ENCODE peak calls at places on chromosomes 12 and 14, in seven cellular contexts. C is lung, T is AG10803, I is heart left ventricle, U is thoracic aorta, E is HFF-Myc, L is astrocyte. B is an unnamed sample.

GRCh38 chr12:107515446-107515958 is 170.1 kb upstream of the PWP1 start:
- DNase-seq in I (peak), U (peak), T (peak), C (peak), L (peak), E (peak), B (peak)

GRCh38 chr12:132597333-132598283 is 12.8 kb downstream of the LRCOL1 start:
- DNase-seq in L (peak), C (no peak), E (no peak), U (no peak), T (peak), I (no peak), B (peak)

GRCh38 chr12:52847335-52848102 is 1.3 kb downstream of the KRT78 start:
- DNase-seq in E (no peak), T (no peak), L (peak), I (no peak), C (no peak), U (no peak), B (no peak)

GRCh38 chr12:117521327-117521726 is 159.9 kb upstream of the NOS1 start:
- DNase-seq in C (no peak), U (no peak), T (peak), E (no peak), L (no peak), I (no peak), B (no peak)

GRCh38 chr12:92784795-92785562 is 82.2 kb downstream of the PLEKHG7 start:
- DNase-seq in T (peak), E (peak), I (peak), C (no peak), U (no peak), L (peak), B (peak)

GRCh38 chr12:85279449-85280137 is 427 bp upstream of the ALX1 start:
- DNase-seq in C (no peak), T (no peak), L (no peak), I (no peak), U (no peak), E (no peak), B (no peak)

GRCh38 chr12:20366776-20367409 is 1.4 kb upstream of the PDE3A start:
- DNase-seq in U (no peak), L (no peak), C (no peak), T (no peak), E (no peak), I (no peak), B (no peak)

GRCh38 chr12:76020731-76021672 is 10.6 kb downstream of the PHLDA1 start:
- DNase-seq in I (no peak), C (no peak), L (peak), T (peak), E (peak), U (no peak), B (peak)

GRCh38 chr14:77189479-77189878 is 7.9 kb downstream of the TMEM63C start:
- DNase-seq in E (no peak), U (no peak), C (no peak), T (no peak), L (no peak), I (no peak), B (no peak)

GRCh38 chr12:78183854-78184253 is 353.2 kb downstream of the NAV3 start:
- DNase-seq in U (no peak), L (no peak), C (no peak), I (no peak), T (no peak), E (no peak), B (no peak)

GRCh38 chr12:6345319-6346071 is 3.6 kb upstream of the TNFRSF1A start:
- DNase-seq in I (no peak), L (peak), C (no peak), E (no peak), U (peak), T (peak), B (peak)

GRCh38 chr12:93016752-93017350 is 87.8 kb upstream of the EEA1 start:
- DNase-seq in T (no peak), I (no peak), L (no peak), C (no peak), E (no peak), U (no peak), B (no peak)

GRCh38 chr14:101457177-101457935 is 103.9 kb upstream of the DIO3 start:
- DNase-seq in I (no peak), E (no peak), L (no peak), T (no peak), C (no peak), U (no peak), B (no peak)

GRCh38 chr14:24826390-24826789 is 192.4 kb upstream of the GZMB start:
- DNase-seq in L (no peak), I (no peak), T (no peak), C (no peak), U (no peak), E (no peak), B (no peak)

GRCh38 chr12:69105101-69105613 is 134.2 kb upstream of the CPSF6 start:
- DNase-seq in E (no peak), C (no peak), U (no peak), I (no peak), L (no peak), T (no peak), B (no peak)

GRCh38 chr12:40054554-40055226 is 51.2 kb downstream of the SLC2A13 start:
- DNase-seq in U (no peak), T (peak), E (no peak), L (peak), C (no peak), I (no peak), B (peak)

GRCh38 chr12:2958432-2959193 is 584 bp upstream of the TEAD4 start:
- DNase-seq in L (peak), T (peak), I (peak), U (no peak), C (peak), E (peak), B (peak)

GRCh38 chr14:38210587-38211257 is 3.0 kb downstream of the SSTR1 start:
- DNase-seq in I (peak), C (no peak), L (peak), T (peak), E (no peak), U (no peak), B (peak)

GRCh38 chr12:681857-682256 is 18.6 kb upstream of the NINJ2 start:
- DNase-seq in I (no peak), C (no peak), L (no peak), U (no peak), E (no peak), T (no peak), B (no peak)

GRCh38 chr12:101675555-101675954 is 21.9 kb upstream of the CHPT1 start:
- DNase-seq in E (no peak), I (no peak), C (no peak), U (no peak), L (no peak), T (no peak), B (no peak)

GRCh38 chr14:64953661-64954060 is 11.1 kb upstream of the GPX2 start:
- DNase-seq in T (no peak), E (no peak), I (no peak), C (no peak), L (no peak), U (no peak), B (no peak)

GRCh38 chr12:52037248-52037861 is 13.9 kb upstream of the NR4A1 start:
- DNase-seq in I (peak), T (peak), U (no peak), L (peak), E (no peak), C (no peak), B (no peak)

GRCh38 chr12:6872073-6873048 is 742 bp downstream of the SPSB2 start:
- DNase-seq in U (peak), I (peak), C (peak), E (no peak), T (peak), L (no peak), B (peak)

GRCh38 chr12:132834181-132834711 is 5.6 kb upstream of the GOLGA3 start:
- DNase-seq in T (no peak), I (no peak), E (no peak), U (no peak), L (no peak), C (no peak), B (no peak)

GRCh38 chr14:94203473-94204210 is 29.5 kb downstream of the PPP4R4 start:
- DNase-seq in C (no peak), I (no peak), L (peak), E (no peak), U (no peak), T (no peak), B (no peak)

GRCh38 chr14:54922598-54922997 is 20.0 kb upstream of the GCH1 start:
- DNase-seq in I (no peak), U (no peak), C (no peak), L (no peak), E (no peak), T (no peak), B (no peak)

GRCh38 chr14:85528882-85529585 is 910 bp upstream of the FLRT2 start:
- DNase-seq in I (no peak), C (no peak), E (no peak), L (peak), U (no peak), T (peak), B (peak)

GRCh38 chr14:76514599-76514998 is 138.7 kb downstream of the ESRRB start:
- DNase-seq in T (no peak), E (no peak), I (no peak), L (no peak), C (no peak), U (no peak), B (peak)

GRCh38 chr14:102493585-102493984 is 16.0 kb downstream of the ANKRD9 start:
- DNase-seq in I (no peak), C (no peak), T (no peak), L (no peak), U (no peak), E (no peak), B (no peak)

GRCh38 chr14:51554339-51554920 is 97.3 kb upstream of the FRMD6 start:
- DNase-seq in E (no peak), L (peak), U (no peak), I (no peak), T (peak), C (no peak), B (peak)

GRCh38 chr12:120971299-120972180 is 6.8 kb upstream of the HNF1A start:
- DNase-seq in U (no peak), C (no peak), L (peak), T (peak), E (peak), I (peak), B (peak)

GRCh38 chr12:93174048-93174447 is 203.7 kb upstream of the NUDT4 start:
- DNase-seq in U (no peak), C (no peak), T (peak), E (no peak), I (peak), L (peak), B (peak)

GRCh38 chr12:3293446-3294161 is 197.4 kb upstream of the PRMT8 start:
- DNase-seq in T (peak), I (no peak), C (no peak), L (peak), U (no peak), E (no peak), B (peak)

GRCh38 chr12:107057071-107057834 is 36.1 kb downstream of the CRY1 start:
- DNase-seq in T (peak), U (no peak), E (no peak), C (no peak), L (peak), I (no peak), B (peak)

DNA sequence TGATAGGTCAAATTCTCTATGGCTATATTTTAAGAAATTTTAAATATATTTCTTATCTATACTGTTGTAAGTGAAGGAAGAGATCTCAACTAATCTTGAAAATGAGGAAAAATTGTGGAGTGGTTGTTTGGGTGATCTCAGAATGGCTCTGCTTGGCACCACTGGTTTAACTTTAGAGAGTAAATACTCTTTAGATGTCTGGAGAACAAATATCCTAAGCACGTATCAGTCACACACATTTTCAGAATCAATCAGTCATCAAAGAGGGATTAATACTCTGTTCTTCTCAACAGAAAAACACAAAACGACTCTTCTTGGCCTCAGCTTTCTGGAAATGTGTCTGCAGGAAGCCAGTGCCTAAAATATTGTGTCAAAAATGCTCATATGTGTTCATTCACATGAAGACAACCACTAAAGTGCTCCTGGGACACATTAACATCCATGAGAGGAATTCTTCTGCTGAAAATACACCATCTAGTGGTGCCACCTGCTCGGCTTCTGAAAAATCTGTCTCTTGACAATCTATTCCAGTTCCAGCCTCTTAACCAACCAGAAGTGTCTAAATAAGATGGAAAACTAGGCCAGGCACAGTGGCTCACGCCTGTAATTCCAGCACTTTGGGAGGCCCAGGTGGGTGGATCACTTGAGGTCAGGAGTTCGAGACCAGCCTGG is 81.1 kb upstream of the CCDC198 start:
- DNase-seq in L (no peak), E (no peak), T (no peak), I (no peak), U (no peak), C (no peak), B (no peak)
- TF ChIP-seq CTCF in L (no peak), E (no peak), T (no peak), I (no peak), U (no peak), C (no peak), B (no peak)

GRCh38 chr12:71551529-71551928 is 111.9 kb downstream of the LGR5 start:
- DNase-seq in C (no peak), I (no peak), T (peak), L (peak), E (no peak), U (no peak), B (peak)
- TF ChIP-seq CTCF in C (no peak), I (no peak), T (peak), L (peak), E (peak), U (peak), B (peak)

DNA sequence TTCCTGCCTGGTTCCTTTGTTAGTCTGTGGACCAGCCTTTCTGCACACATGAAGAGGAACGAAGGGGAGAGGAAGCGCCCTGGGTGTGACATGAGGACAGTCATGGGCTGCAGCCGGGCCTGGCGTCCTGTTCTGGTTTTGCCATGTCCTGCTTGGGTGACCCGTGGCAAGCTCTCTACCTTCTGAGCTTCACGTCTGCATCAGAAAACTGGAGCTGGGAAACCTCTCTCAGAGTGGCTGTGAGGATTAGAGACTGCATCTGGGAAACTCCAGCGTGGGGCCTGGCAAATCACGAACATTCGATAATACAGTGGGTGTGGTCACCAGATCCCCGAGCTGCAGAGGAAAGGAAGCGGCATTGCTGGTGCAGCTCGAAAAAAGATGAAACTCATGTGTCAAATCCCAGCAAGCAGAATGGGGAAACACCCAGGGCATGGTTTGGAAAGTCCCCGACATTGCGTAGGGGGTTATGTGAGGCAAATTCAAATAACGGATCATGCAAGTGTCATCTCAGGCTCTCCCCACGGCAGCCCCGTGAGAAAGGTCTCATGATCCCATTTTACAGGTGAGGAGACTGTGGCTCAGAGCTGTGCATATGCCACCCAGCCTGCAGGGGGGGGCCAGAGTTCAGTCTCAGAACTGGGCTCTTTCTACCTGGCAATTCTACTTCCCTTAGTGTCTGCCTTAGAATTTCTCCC is 98.2 kb upstream of the VRK1 start:
- DNase-seq in C (no peak), L (no peak), E (no peak), T (no peak), U (no peak), I (no peak), B (no peak)
- TF ChIP-seq CTCF in C (no peak), L (no peak), E (peak), T (no peak), U (no peak), I (no peak), B (no peak)

GRCh38 chr14:81625343-81625742 is 91.7 kb upstream of the SEL1L start:
- DNase-seq in T (peak), C (no peak), U (no peak), E (no peak), L (no peak), I (no peak), B (peak)
- TF ChIP-seq CTCF in T (peak), C (no peak), U (peak), E (no peak), L (peak), I (peak), B (peak)

GRCh38 chr12:49963976-49964815 is 2.5 kb downstream of the AQP5 start:
- DNase-seq in T (no peak), I (no peak), U (no peak), E (no peak), L (no peak), C (no peak), B (no peak)
- TF ChIP-seq CTCF in T (no peak), I (no peak), U (no peak), E (no peak), L (no peak), C (no peak), B (no peak)

GRCh38 chr12:125193798-125194562 is 128.7 kb downstream of the AACS start:
- DNase-seq in U (no peak), E (no peak), I (no peak), L (peak), T (no peak), C (no peak), B (peak)
- TF ChIP-seq CTCF in U (no peak), E (no peak), I (no peak), L (peak), T (no peak), C (no peak), B (peak)

GRCh38 chr14:72182773-72183432 is 250.7 kb downstream of the RGS6 start:
- DNase-seq in I (no peak), C (no peak), U (no peak), L (no peak), T (no peak), E (no peak), B (no peak)

GRCh38 chr14:72177246-72177645 is 245.0 kb downstream of the RGS6 start:
- DNase-seq in C (no peak), L (no peak), T (no peak), I (peak), U (no peak), E (no peak), B (no peak)

GRCh38 chr14:72173038-72173720 is 240.9 kb downstream of the RGS6 start:
- DNase-seq in L (no peak), T (no peak), E (no peak), C (no peak), U (no peak), I (no peak), B (no peak)

GRCh38 chr14:72183631-72184030 is 251.4 kb downstream of the RGS6 start:
- DNase-seq in I (no peak), E (no peak), C (no peak), L (no peak), U (no peak), T (no peak), B (no peak)

GRCh38 chr14:72178517-72178916 is 246.3 kb downstream of the RGS6 start:
- DNase-seq in I (no peak), T (no peak), E (no peak), U (no peak), L (no peak), C (no peak), B (no peak)
- TF ChIP-seq CTCF in I (no peak), T (no peak), E (no peak), U (no peak), L (no peak), C (no peak), B (no peak)

DNA sequence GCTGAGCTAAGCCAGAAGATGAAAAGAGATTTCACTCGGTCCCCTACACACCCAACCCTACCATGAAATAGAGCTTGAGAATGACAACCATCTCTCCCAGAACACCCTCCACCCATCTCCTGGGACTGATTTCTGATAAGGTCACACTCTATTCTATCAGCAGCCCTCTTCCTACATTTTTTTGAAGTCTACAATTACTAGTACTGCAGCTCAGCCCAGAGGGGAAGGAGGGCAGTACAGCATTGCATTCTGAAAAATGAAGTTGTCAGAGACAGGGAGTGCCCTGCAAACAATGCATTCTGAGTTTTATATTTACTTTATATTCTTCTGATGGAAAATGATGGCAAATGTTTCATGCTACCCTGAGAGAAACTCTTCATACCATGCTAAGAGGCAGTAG is 318.5 kb downstream of the BCAT1 start:
- DNase-seq in L (no peak), U (no peak), C (no peak), I (no peak), T (no peak), E (no peak), B (no peak)
- TF ChIP-seq CTCF in L (peak), U (no peak), C (no peak), I (no peak), T (no peak), E (no peak), B (no peak)

DNA sequence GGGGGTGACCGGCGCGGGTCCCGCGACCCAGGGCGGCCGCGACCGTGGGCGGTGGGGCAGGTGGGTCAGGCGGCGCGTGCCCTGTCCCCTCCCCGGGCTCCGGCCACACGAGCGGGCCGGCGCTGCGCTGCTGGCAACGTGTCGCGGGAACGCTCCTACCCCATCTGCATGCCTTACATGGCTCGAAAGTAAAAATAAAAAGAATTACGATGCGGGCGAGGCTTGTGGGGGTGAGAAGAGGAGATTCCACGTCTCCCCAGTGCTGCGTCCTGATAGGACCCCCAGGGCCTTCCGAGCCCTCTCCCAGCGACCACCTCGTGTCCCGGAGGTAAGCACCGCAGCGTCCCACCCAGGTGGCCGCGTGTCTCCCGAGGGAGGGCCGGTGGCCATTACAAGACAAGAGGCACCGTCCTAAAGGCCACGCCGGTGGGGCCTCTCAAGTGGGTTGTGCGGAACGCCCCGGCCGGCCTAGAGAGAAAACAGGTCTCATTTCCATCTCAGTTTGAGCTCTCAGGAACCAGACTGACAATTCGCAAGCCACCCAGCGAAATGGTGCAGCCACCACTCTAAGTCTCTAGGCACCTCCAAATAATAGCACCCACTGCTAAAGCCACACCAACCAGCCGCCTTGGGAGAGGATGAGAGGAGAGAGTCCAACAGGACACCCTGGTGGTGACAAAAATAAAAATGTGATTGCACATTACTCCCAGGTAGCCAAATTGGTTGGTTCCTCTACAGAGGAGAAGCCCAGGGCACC is 614 bp upstream of the FOXN3 start:
- DNase-seq in C (peak), I (peak), L (peak), U (no peak), T (peak), E (no peak), B (peak)
- TF ChIP-seq CTCF in C (peak), I (peak), L (peak), U (peak), T (peak), E (peak), B (peak)

B was measured in HFFc6.